ENCODE peak calls at places on chromosomes 4 and X, in six cellular contexts. T, J, B, Y, V and C are unnamed samples. For H3K27me3, the result is how much of the 10 kb centered on the place peaks cover.

GRCh38 chr4:186137193-186137792 is 32.8 kb downstream of the FAM149A start:
- DNase-seq in T (peak), J (no peak), B (no peak), Y (no peak), V (no peak), C (no peak)

GRCh38 chrX:57681341-57681740 is 1.3 kb upstream of the NLRP2B start:
- DNase-seq in T (no peak), J (no peak), B (no peak), Y (no peak), V (no peak), C (no peak)

GRCh38 chr4:77072195-77072753 is 3.5 kb downstream of the CCNI start:
- DNase-seq in T (no peak), J (no peak), B (no peak), Y (peak), V (no peak), C (peak)

GRCh38 chr4:19776929-19777328 is 474.8 kb upstream of the SLIT2 start:
- DNase-seq in T (peak), J (no peak), B (no peak), Y (no peak), V (no peak), C (no peak)

GRCh38 chrX:41720125-41720780 is 3.7 kb upstream of the GPR82 start:
- DNase-seq in T (peak), J (no peak), B (peak), Y (no peak), V (no peak), C (peak)

GRCh38 chr4:41963105-41963504 is 18.5 kb upstream of the DCAF4L1 start:
- DNase-seq in T (peak), J (no peak), B (no peak), Y (no peak), V (no peak), C (peak)

GRCh38 chrX:48468247-48468671 is 1.8 kb downstream of the SLC38A5 start:
- DNase-seq in T (no peak), J (no peak), B (no peak), Y (no peak), V (no peak), C (peak)

GRCh38 chrX:120356084-120356483 is 5.8 kb upstream of the ATP1B4 start:
- DNase-seq in T (no peak), J (no peak), B (no peak), Y (no peak), V (no peak), C (no peak)

GRCh38 chrX:134006484-134007161 is 21.2 kb upstream of the GPC3 start:
- DNase-seq in T (no peak), J (no peak), B (no peak), Y (no peak), V (no peak), C (no peak)

GRCh38 chr4:7131498-7132031 is 60.8 kb upstream of the SORCS2 start:
- DNase-seq in T (no peak), J (no peak), B (no peak), Y (no peak), V (no peak), C (no peak)

GRCh38 chr4:37463457-37463856 is 218.9 kb downstream of the NWD2 start:
- DNase-seq in T (no peak), J (no peak), B (no peak), Y (no peak), V (no peak), C (no peak)

GRCh38 chrX:19121898-19122640 is at the start of gene ADGRG2:
- DNase-seq in T (peak), J (no peak), B (no peak), Y (peak), V (no peak), C (no peak)

GRCh38 chrX:65451663-65452062 is 82.9 kb downstream of the LAS1L start:
- DNase-seq in T (no peak), J (no peak), B (no peak), Y (no peak), V (no peak), C (peak)

GRCh38 chr4:10082047-10082446 is 34.6 kb downstream of the WDR1 start:
- DNase-seq in T (no peak), J (no peak), B (no peak), Y (peak), V (peak), C (no peak)

GRCh38 chrX:24979081-24979480 is 36.7 kb downstream of the ARX start:
- DNase-seq in T (no peak), J (no peak), B (no peak), Y (no peak), V (no peak), C (no peak)

GRCh38 chr4:67713531-67714247 is 12.7 kb upstream of the UBA6 start:
- DNase-seq in T (peak), J (no peak), B (no peak), Y (no peak), V (no peak), C (no peak)

GRCh38 chrX:45799576-45799975 is 598.9 kb upstream of the DIPK2B start:
- DNase-seq in T (no peak), J (no peak), B (no peak), Y (no peak), V (no peak), C (no peak)

GRCh38 chrX:54721424-54721823 is 76.6 kb downstream of the ITIH6 start:
- DNase-seq in T (no peak), J (no peak), B (no peak), Y (no peak), V (no peak), C (no peak)

GRCh38 chr4:46931981-46932380 is 22.9 kb upstream of the COX7B2 start:
- DNase-seq in T (peak), J (no peak), B (peak), Y (no peak), V (no peak), C (no peak)

GRCh38 chrX:154409222-154409871 is at the start of gene DNASE1L1:
- DNase-seq in T (peak), J (peak), B (no peak), Y (peak), V (peak), C (no peak)

GRCh38 chrX:145213504-145213903 is 33.8 kb upstream of the SPANXN1 start:
- DNase-seq in T (no peak), J (no peak), B (no peak), Y (no peak), V (no peak), C (no peak)

GRCh38 chrX:66638591-66639500 is at the start of gene EDA2R:
- DNase-seq in T (peak), J (no peak), B (peak), Y (peak), V (no peak), C (no peak)

GRCh38 chr4:129378346-129378745 is 282.4 kb downstream of the C4orf33 start:
- DNase-seq in T (no peak), J (no peak), B (no peak), Y (no peak), V (no peak), C (no peak)

GRCh38 chrX:37787353-37787869 is 7.6 kb downstream of the CYBB start:
- DNase-seq in T (no peak), J (no peak), B (no peak), Y (no peak), V (no peak), C (peak)

GRCh38 chrX:149272690-149273463 is 232.2 kb downstream of the IDS start:
- DNase-seq in T (no peak), J (no peak), B (no peak), Y (no peak), V (no peak), C (no peak)

GRCh38 chr4:17597517-17597916 is 16.9 kb upstream of the MED28 start:
- DNase-seq in T (no peak), J (no peak), B (no peak), Y (no peak), V (no peak), C (no peak)

GRCh38 chr4:124948976-124949597 is 236.6 kb upstream of the ANKRD50 start:
- DNase-seq in T (peak), J (no peak), B (no peak), Y (no peak), V (no peak), C (no peak)

GRCh38 chr4:37604464-37604863 is 81.7 kb downstream of the RELL1 start:
- DNase-seq in T (peak), J (no peak), B (no peak), Y (no peak), V (no peak), C (no peak)

GRCh38 chrX:110384490-110384889 is 25.8 kb downstream of the RTL9 start:
- DNase-seq in T (peak), J (no peak), B (no peak), Y (no peak), V (no peak), C (no peak)

GRCh38 chr4:148444296-148445070 is 2.3 kb upstream of the NR3C2 start:
- DNase-seq in T (no peak), J (peak), B (no peak), Y (no peak), V (no peak), C (peak)

GRCh38 chrX:9662148-9662547 is 103.5 kb downstream of the GPR143 start:
- DNase-seq in T (peak), J (no peak), B (no peak), Y (no peak), V (no peak), C (no peak)

GRCh38 chrX:104315555-104315954 is 60.8 kb upstream of the ESX1 start:
- DNase-seq in T (peak), J (no peak), B (no peak), Y (no peak), V (no peak), C (no peak)

GRCh38 chr4:73068496-73069337 is 799 bp downstream of the COX18 start:
- DNase-seq in T (peak), J (no peak), B (peak), Y (no peak), V (no peak), C (peak)

GRCh38 chrX:53422915-53423268 is 219 bp downstream of the RIBC1 start:
- DNase-seq in T (no peak), J (no peak), B (no peak), Y (no peak), V (no peak), C (no peak)

GRCh38 chr4:62548108-62548524 is 1348.0 kb downstream of the ADGRL3 start:
- DNase-seq in T (no peak), J (no peak), B (no peak), Y (no peak), V (no peak), C (no peak)

GRCh38 chr4:10015140-10015753 is 6.0 kb downstream of the SLC2A9 start:
- DNase-seq in T (no peak), J (peak), B (no peak), Y (no peak), V (no peak), C (peak)

GRCh38 chr4:41465135-41465761 is 72.7 kb upstream of the LIMCH1 start:
- DNase-seq in T (no peak), J (peak), B (no peak), Y (no peak), V (no peak), C (no peak)

GRCh38 chr4:113232194-113232593 is 182.7 kb downstream of the ANK2 start:
- DNase-seq in T (peak), J (no peak), B (no peak), Y (no peak), V (no peak), C (no peak)

DNA sequence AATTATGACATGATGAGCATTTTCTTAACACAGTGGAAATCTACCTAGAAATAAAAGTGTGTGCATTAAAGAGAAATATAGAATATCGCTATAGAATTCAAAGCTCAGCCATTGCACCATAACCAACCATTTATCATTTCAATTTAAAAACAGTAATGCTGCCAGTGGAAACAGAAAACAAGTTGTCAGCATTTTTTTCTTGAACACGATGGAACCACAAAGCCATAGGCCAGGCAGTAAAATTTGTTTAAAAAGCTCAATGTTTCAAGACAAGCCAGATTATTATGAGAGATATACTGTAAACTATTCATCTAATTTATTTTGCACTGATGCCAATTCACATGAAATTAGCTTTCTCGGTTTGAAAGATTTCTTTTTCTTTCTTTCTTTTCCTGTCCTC is 46.7 kb upstream of the NRK start:
- DNase-seq in T (no peak), J (no peak), B (no peak), Y (no peak), V (no peak), C (no peak)
- H3K27me3 ChIP-seq in T (under half), J (under half), B (under half), Y (under half), V (under half), C (under half)

DNA sequence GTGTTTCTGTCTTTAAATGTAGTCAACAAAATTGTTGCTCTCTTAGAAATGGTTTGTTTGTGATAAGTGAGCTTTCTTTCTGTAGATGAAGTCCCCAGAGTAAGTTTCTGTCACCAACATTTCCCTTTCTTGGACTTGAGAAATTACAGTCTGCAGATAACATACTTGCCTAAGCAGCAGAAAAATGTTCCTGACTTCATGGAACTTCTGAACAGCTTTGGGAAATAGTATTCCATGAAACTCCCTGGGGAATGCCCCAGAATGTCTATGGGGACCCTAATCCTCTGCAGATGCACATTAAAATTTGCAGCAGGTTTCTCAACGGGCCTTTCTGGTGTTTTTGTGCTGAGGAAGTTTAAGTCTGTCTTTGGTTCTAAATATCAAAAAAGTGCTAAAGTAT is 38.6 kb upstream of the NEIL3 start:
- DNase-seq in T (no peak), J (no peak), B (no peak), Y (no peak), V (no peak), C (no peak)
- H3K4me3 ChIP-seq in T (no peak), J (no peak), B (no peak), Y (no peak), V (no peak), C (no peak)

GRCh38 chr4:173515458-173515857 is 14.6 kb downstream of the HAND2 start:
- DNase-seq in T (no peak), J (no peak), B (no peak), Y (no peak), V (no peak), C (no peak)

GRCh38 chr4:173518419-173519102 is 11.5 kb downstream of the HAND2 start:
- DNase-seq in T (no peak), J (no peak), B (no peak), Y (no peak), V (no peak), C (no peak)

GRCh38 chr4:173516621-173517612 is 13.1 kb downstream of the HAND2 start:
- DNase-seq in T (no peak), J (no peak), B (no peak), Y (no peak), V (no peak), C (no peak)

GRCh38 chr4:173519130-173520101 is 10.6 kb downstream of the HAND2 start:
- DNase-seq in T (no peak), J (no peak), B (no peak), Y (no peak), V (no peak), C (no peak)

GRCh38 chr4:173517781-173518371 is 12.2 kb downstream of the HAND2 start:
- DNase-seq in T (no peak), J (no peak), B (no peak), Y (no peak), V (no peak), C (no peak)
- H3K27me3 ChIP-seq in T (half or more), J (half or more), B (under half), Y (half or more), V (under half), C (half or more)

GRCh38 chr4:15482346-15482745 is 12.7 kb downstream of the CC2D2A start:
- DNase-seq in T (no peak), J (no peak), B (no peak), Y (no peak), V (no peak), C (no peak)

GRCh38 chr4:15478724-15479088 is 9.0 kb downstream of the CC2D2A start:
- DNase-seq in T (no peak), J (no peak), B (no peak), Y (no peak), V (no peak), C (no peak)

GRCh38 chr4:15479089-15479912 is 9.6 kb downstream of the CC2D2A start:
- DNase-seq in T (peak), J (peak), B (no peak), Y (no peak), V (no peak), C (peak)

GRCh38 chr4:15482842-15483241 is 13.2 kb downstream of the CC2D2A start:
- DNase-seq in T (no peak), J (no peak), B (no peak), Y (no peak), V (no peak), C (no peak)

GRCh38 chr4:15479913-15480185 is 10.2 kb downstream of the CC2D2A start:
- DNase-seq in T (peak), J (no peak), B (no peak), Y (no peak), V (no peak), C (no peak)
- H3K4me3 ChIP-seq in T (peak), J (peak), B (no peak), Y (peak), V (peak), C (no peak)

GRCh38 chr4:4386736-4387392 is at the start of gene NSG1:
- DNase-seq in T (peak), J (peak), B (no peak), Y (no peak), V (no peak), C (peak)
- H3K27me3 ChIP-seq in T (half or more), J (under half), B (under half), Y (under half), V (under half), C (under half)

GRCh38 chr4:169008478-169008877 is 1.6 kb downstream of the CBR4 start:
- DNase-seq in T (no peak), J (no peak), B (no peak), Y (no peak), V (no peak), C (no peak)

GRCh38 chr4:169013396-169013795 is 3.3 kb upstream of the CBR4 start:
- DNase-seq in T (no peak), J (no peak), B (no peak), Y (no peak), V (no peak), C (no peak)

GRCh38 chr4:169009281-169010124 is 552 bp downstream of the CBR4 start:
- DNase-seq in T (peak), J (peak), B (no peak), Y (no peak), V (peak), C (peak)

GRCh38 chr4:169012049-169012448 is 2.0 kb upstream of the CBR4 start:
- DNase-seq in T (no peak), J (no peak), B (no peak), Y (no peak), V (no peak), C (no peak)

GRCh38 chr4:169010125-169011023 is at the start of gene CBR4:
- DNase-seq in T (peak), J (peak), B (peak), Y (peak), V (peak), C (peak)
- H3K4me3 ChIP-seq in T (peak), J (peak), B (peak), Y (peak), V (peak), C (peak)

GRCh38 chr4:152117054-152117453 is 356.2 kb upstream of the GATB start:
- DNase-seq in T (no peak), J (no peak), B (no peak), Y (no peak), V (no peak), C (no peak)

GRCh38 chr4:152118108-152118507 is 357.3 kb upstream of the GATB start:
- DNase-seq in T (no peak), J (no peak), B (no peak), Y (no peak), V (no peak), C (no peak)

GRCh38 chr4:152115794-152116193 is 355.0 kb upstream of the GATB start:
- DNase-seq in T (no peak), J (no peak), B (no peak), Y (no peak), V (no peak), C (peak)

GRCh38 chr4:152117501-152117900 is 356.7 kb upstream of the GATB start:
- DNase-seq in T (no peak), J (no peak), B (no peak), Y (no peak), V (no peak), C (no peak)

DNA sequence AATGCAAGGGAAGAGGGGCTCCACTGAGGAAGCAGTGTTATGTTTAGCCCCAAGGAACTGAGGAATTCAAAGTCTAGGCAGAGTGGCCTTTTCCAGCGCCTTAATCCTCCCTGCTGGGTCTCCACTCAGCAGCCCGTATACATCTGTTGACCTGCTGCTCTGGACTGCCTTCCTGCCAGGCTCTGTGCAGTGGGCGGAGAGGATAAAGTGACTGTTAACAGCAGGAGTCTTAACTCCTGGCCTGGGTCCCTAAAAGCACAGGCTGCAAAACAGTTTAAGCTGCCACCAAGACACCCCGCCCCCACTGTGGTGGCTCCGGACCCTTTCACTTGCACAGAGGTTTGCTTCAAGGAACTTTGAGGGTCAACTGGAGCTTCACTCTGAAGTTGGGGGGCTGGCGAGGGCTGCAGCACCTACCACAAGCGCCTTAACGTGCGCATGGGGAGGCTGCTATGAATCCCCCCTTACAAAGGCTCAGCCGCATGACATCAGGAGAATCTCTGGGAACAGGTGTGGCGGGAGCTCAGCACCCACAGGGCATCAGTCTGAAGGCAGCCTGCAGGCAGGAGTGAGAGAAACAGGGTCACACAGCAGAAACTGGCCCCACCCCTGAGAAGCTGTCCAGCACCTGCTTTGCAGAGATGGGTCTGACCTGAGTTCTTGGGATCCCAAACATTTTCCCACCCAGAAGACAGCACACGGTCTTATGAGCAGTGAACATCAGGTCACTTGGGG is 358.2 kb upstream of the GATB start:
- DNase-seq in T (no peak), J (no peak), B (no peak), Y (no peak), V (no peak), C (no peak)
- H3K27me3 ChIP-seq in T (under half), J (under half), B (under half), Y (under half), V (under half), C (under half)

GRCh38 chr4:105210901-105211300 is 64.2 kb downstream of the TET2 start:
- DNase-seq in T (no peak), J (no peak), B (no peak), Y (no peak), V (no peak), C (no peak)

GRCh38 chr4:105215609-105216313 is 69.1 kb downstream of the TET2 start:
- DNase-seq in T (peak), J (no peak), B (peak), Y (no peak), V (no peak), C (no peak)
- H3K4me3 ChIP-seq in T (no peak), J (no peak), B (no peak), Y (no peak), V (no peak), C (peak)